ENCODE peak calls at places on chromosomes 11 and 22, in five cellular contexts. Y is endodermal cell, T is cardiac muscle cell, C is suprapubic skin, G is lung. R is an unnamed sample.

GRCh38 chr11:125428486-125429173 is 67.4 kb downstream of the FEZ1 start:
- DNase-seq in Y (peak), T (no peak), C (no peak), G (no peak), R (no peak)

GRCh38 chr11:73983764-73984543 is 1.3 kb upstream of the UCP2 start:
- DNase-seq in Y (peak), T (no peak), C (peak), G (no peak), R (no peak)

GRCh38 chr11:60926500-60926899 is 2.2 kb downstream of the TMEM132A start:
- DNase-seq in Y (no peak), T (no peak), C (no peak), G (no peak), R (no peak)

GRCh38 chr22:41523464-41524221 is 20.6 kb downstream of the POLR3H start:
- DNase-seq in Y (peak), T (peak), C (no peak), G (no peak), R (no peak)

GRCh38 chr11:58968251-58968711 is 29.0 kb downstream of the GLYATL1 start:
- DNase-seq in Y (peak), T (no peak), C (no peak), G (no peak), R (no peak)

GRCh38 chr22:47813661-47814060 is 1051.2 kb downstream of the TBC1D22A start:
- DNase-seq in Y (peak), T (no peak), C (no peak), G (no peak), R (no peak)

GRCh38 chr11:110347660-110348059 is 51.2 kb upstream of the RDX start:
- DNase-seq in Y (no peak), T (no peak), C (no peak), G (no peak), R (no peak)

GRCh38 chr22:23110190-23110921 is 31.4 kb downstream of the RSPH14 start:
- DNase-seq in Y (no peak), T (no peak), C (no peak), G (no peak), R (no peak)

GRCh38 chr22:23850136-23850611 is 7.5 kb upstream of the SLC2A11 start:
- DNase-seq in Y (no peak), T (no peak), C (no peak), G (no peak), R (no peak)

GRCh38 chr11:11864332-11864731 is 22.6 kb downstream of the USP47 start:
- DNase-seq in Y (no peak), T (no peak), C (no peak), G (no peak), R (no peak)

GRCh38 chr22:33971561-33971961 is 51.3 kb upstream of the LARGE1 start:
- DNase-seq in Y (no peak), T (peak), C (no peak), G (no peak), R (no peak)

GRCh38 chr11:6418199-6418957 is 516 bp downstream of the APBB1 start:
- DNase-seq in Y (peak), T (no peak), C (peak), G (no peak), R (no peak)

GRCh38 chr11:47186076-47186936 is at the start of gene PACSIN3:
- DNase-seq in Y (peak), T (peak), C (no peak), G (no peak), R (peak)

GRCh38 chr11:43035011-43035564 is 276.7 kb upstream of the API5 start:
- DNase-seq in Y (no peak), T (no peak), C (no peak), G (no peak), R (no peak)

GRCh38 chr11:133821776-133822175 is 23.5 kb downstream of the SPATA19 start:
- DNase-seq in Y (peak), T (peak), C (no peak), G (peak), R (no peak)

GRCh38 chr11:69439651-69440464 is 41.6 kb upstream of the LINC01488 start:
- DNase-seq in Y (no peak), T (no peak), C (no peak), G (no peak), R (no peak)

GRCh38 chr22:44391481-44392445 is 79.0 kb upstream of the SHISAL1 start:
- DNase-seq in Y (peak), T (no peak), C (peak), G (no peak), R (no peak)

GRCh38 chr11:117384045-117384444 is 56.4 kb downstream of the CEP164 start:
- DNase-seq in Y (no peak), T (peak), C (no peak), G (no peak), R (no peak)

GRCh38 chr11:31809857-31810778 is 1.0 kb downstream of the PAX6 start:
- DNase-seq in Y (peak), T (peak), C (no peak), G (no peak), R (no peak)

GRCh38 chr22:21100149-21101032 is 54.6 kb downstream of the LRRC74B start:
- DNase-seq in Y (no peak), T (no peak), C (no peak), G (no peak), R (no peak)

GRCh38 chr11:105164226-105164625 is 24.7 kb upstream of the CARD18 start:
- DNase-seq in Y (no peak), T (no peak), C (no peak), G (no peak), R (no peak)

GRCh38 chr11:94511932-94512781 is at the start of gene C11orf97:
- DNase-seq in Y (peak), T (peak), C (peak), G (peak), R (peak)

GRCh38 chr22:31748490-31748889 is 1.4 kb downstream of the PRR14L start:
- DNase-seq in Y (no peak), T (no peak), C (no peak), G (no peak), R (no peak)

DNA sequence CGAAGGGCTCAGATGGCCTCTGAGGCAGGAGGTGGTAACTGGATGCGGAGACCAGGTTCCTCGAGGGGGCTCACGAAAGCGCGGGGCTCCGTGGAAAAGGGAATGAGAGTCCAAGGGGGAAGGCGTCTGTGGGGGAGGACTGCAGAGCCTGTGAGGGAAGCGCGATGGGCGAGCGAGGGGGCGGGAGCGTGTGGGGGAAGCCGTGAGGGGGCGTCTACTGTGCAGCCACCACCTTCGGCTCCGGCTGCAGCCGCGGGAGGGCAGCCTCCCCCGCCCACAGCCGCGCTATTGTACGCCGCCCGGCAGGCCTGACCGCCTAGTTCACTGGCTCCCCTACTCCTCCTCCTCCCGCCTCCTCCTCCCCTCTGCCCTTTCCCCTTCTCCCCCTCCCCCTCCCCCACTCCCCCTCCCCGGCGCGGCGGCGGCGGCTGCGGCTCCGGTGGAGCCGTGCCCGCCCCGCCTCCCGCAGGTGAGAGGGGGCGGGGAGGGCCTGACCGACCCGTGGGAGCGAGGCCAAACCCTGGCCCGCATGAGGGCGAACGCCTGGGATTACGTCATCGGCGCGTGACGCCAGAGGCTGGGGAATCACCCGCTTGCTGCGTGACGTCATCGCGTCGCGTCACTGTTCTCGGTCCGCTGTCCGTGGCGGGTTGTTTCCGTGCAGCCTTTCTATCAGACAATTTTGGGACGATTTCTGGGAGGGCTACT is at the start of gene PAK1:
- DNase-seq in Y (peak), T (peak), C (peak), G (peak), R (peak)
- TF ChIP-seq CTCF in Y (peak), T (no peak), C (no peak), G (no peak), R (no peak)

GRCh38 chr11:3892156-3892555 is 36.7 kb downstream of the STIM1 start:
- DNase-seq in Y (no peak), T (no peak), C (no peak), G (no peak), R (no peak)
- H3K27ac ChIP-seq in Y (no peak), T (no peak), C (no peak), G (no peak), R (no peak)

GRCh38 chr22:30573594-30574094 is 821 bp downstream of the GAL3ST1 start:
- DNase-seq in Y (peak), T (no peak), C (no peak), G (no peak), R (no peak)

GRCh38 chr22:30572840-30573593 is 1.4 kb downstream of the GAL3ST1 start:
- DNase-seq in Y (no peak), T (no peak), C (no peak), G (no peak), R (no peak)

GRCh38 chr22:30575859-30576258 is 1.4 kb upstream of the GAL3ST1 start:
- DNase-seq in Y (no peak), T (no peak), C (no peak), G (no peak), R (no peak)

GRCh38 chr22:30574095-30574981 is at the start of gene GAL3ST1:
- DNase-seq in Y (peak), T (no peak), C (no peak), G (no peak), R (no peak)

GRCh38 chr22:30575011-30575671 is 676 bp upstream of the GAL3ST1 start:
- DNase-seq in Y (peak), T (peak), C (no peak), G (peak), R (no peak)
- TF ChIP-seq CTCF in Y (peak), T (no peak), C (no peak), G (no peak), R (no peak)

DNA sequence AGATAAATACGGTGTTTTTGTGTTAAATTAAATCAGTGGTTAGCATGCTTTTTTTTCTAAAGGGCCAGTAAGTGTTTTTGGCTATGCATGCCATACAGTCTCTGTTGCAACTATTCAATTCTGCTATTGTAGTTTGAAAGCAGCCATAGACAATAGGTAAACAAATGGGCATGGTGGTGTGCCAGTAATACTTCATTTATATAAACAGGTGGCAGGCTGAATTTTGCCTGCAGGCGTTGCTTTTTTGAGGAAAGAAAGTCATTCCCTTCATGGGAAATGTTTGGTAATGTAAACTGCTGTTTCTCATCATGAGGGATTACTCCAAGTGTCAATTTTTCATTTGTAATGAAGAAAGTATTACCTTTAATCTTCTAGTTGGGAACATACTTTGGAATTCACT is 106.5 kb downstream of the TMEM135 start:
- DNase-seq in Y (no peak), T (no peak), C (no peak), G (no peak), R (no peak)
- H3K27ac ChIP-seq in Y (no peak), T (no peak), C (no peak), G (no peak), R (no peak)

GRCh38 chr11:14905104-14906033 is 13.3 kb upstream of the CYP2R1 start:
- DNase-seq in Y (peak), T (peak), C (peak), G (peak), R (peak)

GRCh38 chr11:14906614-14907392 is 14.8 kb upstream of the CYP2R1 start:
- DNase-seq in Y (no peak), T (no peak), C (peak), G (no peak), R (no peak)

GRCh38 chr11:14907411-14908213 is 15.6 kb upstream of the CYP2R1 start:
- DNase-seq in Y (peak), T (peak), C (peak), G (peak), R (peak)

GRCh38 chr11:14904745-14905103 is 12.7 kb upstream of the CYP2R1 start:
- DNase-seq in Y (peak), T (peak), C (peak), G (peak), R (peak)

GRCh38 chr11:14908214-14908880 is 16.3 kb upstream of the CYP2R1 start:
- DNase-seq in Y (peak), T (peak), C (no peak), G (no peak), R (peak)
- TF ChIP-seq CTCF in Y (peak), T (peak), C (peak), G (peak), R (peak)

R was measured in CD4-positive, alpha-beta T cell.